ENCODE peak calls at places on chromosomes 7 and 10, in five cellular contexts. One of them, this sample, is unnamed. For H3K4me1, the result is how much of the 10 kb centered on the place peaks cover.

GRCh38 chr10:126075009-126075408 is 178.6 kb downstream of the FANK1 start:
- DNase-seq in spleen: no peak
- DNase-seq in HCT116: no peak
- DNase-seq in uterus: no peak
- DNase-seq in lower lobe of right lung: no peak
- DNase-seq in this sample: no peak

GRCh38 chr7:832968-833424 is 720 bp downstream of the SUN1 start:
- DNase-seq in spleen: peak
- DNase-seq in HCT116: no peak
- DNase-seq in uterus: no peak
- DNase-seq in lower lobe of right lung: no peak
- DNase-seq in this sample: no peak

GRCh38 chr7:40827217-40828085 is 692.6 kb downstream of the SUGCT start:
- DNase-seq in spleen: no peak
- DNase-seq in HCT116: no peak
- DNase-seq in uterus: no peak
- DNase-seq in lower lobe of right lung: no peak
- DNase-seq in this sample: no peak

GRCh38 chr10:50622497-50623298 is 1.1 kb downstream of the SGMS1 start:
- DNase-seq in spleen: peak
- DNase-seq in HCT116: no peak
- DNase-seq in uterus: peak
- DNase-seq in lower lobe of right lung: peak
- DNase-seq in this sample: peak

GRCh38 chr10:53786236-53786635 is 1013.7 kb upstream of the MBL2 start:
- DNase-seq in spleen: no peak
- DNase-seq in HCT116: no peak
- DNase-seq in uterus: no peak
- DNase-seq in lower lobe of right lung: no peak
- DNase-seq in this sample: no peak

GRCh38 chr10:37124532-37124931 is 866 bp upstream of the ANKRD30A start:
- DNase-seq in spleen: no peak
- DNase-seq in HCT116: no peak
- DNase-seq in uterus: no peak
- DNase-seq in lower lobe of right lung: no peak
- DNase-seq in this sample: no peak

GRCh38 chr10:30359373-30360206 is 10.5 kb upstream of the MTPAP start:
- DNase-seq in spleen: peak
- DNase-seq in HCT116: peak
- DNase-seq in uterus: no peak
- DNase-seq in lower lobe of right lung: peak
- DNase-seq in this sample: no peak

GRCh38 chr10:71941318-71941717 is 22.9 kb upstream of the CHST3 start:
- DNase-seq in spleen: no peak
- DNase-seq in HCT116: no peak
- DNase-seq in uterus: no peak
- DNase-seq in lower lobe of right lung: no peak
- DNase-seq in this sample: no peak

GRCh38 chr10:7649673-7650330 is 17.0 kb downstream of the ITIH5 start:
- DNase-seq in spleen: no peak
- DNase-seq in HCT116: peak
- DNase-seq in uterus: no peak
- DNase-seq in lower lobe of right lung: no peak
- DNase-seq in this sample: no peak

GRCh38 chr10:7662522-7662921 is 4.2 kb downstream of the ITIH5 start:
- DNase-seq in spleen: no peak
- DNase-seq in HCT116: no peak
- DNase-seq in uterus: no peak
- DNase-seq in lower lobe of right lung: no peak
- DNase-seq in this sample: no peak

GRCh38 chr7:47379629-47380324 is 202.1 kb downstream of the TNS3 start:
- DNase-seq in spleen: peak
- DNase-seq in HCT116: peak
- DNase-seq in uterus: peak
- DNase-seq in lower lobe of right lung: peak
- DNase-seq in this sample: peak

GRCh38 chr10:27745719-27746363 is at the start of gene MKX:
- DNase-seq in spleen: no peak
- DNase-seq in HCT116: no peak
- DNase-seq in uterus: peak
- DNase-seq in lower lobe of right lung: peak
- DNase-seq in this sample: peak

GRCh38 chr7:23183279-23184012 is 1.6 kb downstream of the NUP42 start:
- DNase-seq in spleen: no peak
- DNase-seq in HCT116: no peak
- DNase-seq in uterus: no peak
- DNase-seq in lower lobe of right lung: no peak
- DNase-seq in this sample: no peak

GRCh38 chr7:29282819-29283414 is 88.3 kb downstream of the CHN2 start:
- DNase-seq in spleen: no peak
- DNase-seq in HCT116: no peak
- DNase-seq in uterus: no peak
- DNase-seq in lower lobe of right lung: no peak
- DNase-seq in this sample: no peak

GRCh38 chr7:23490357-23491131 is 20.3 kb upstream of the IGF2BP3 start:
- DNase-seq in spleen: peak
- DNase-seq in HCT116: no peak
- DNase-seq in uterus: peak
- DNase-seq in lower lobe of right lung: peak
- DNase-seq in this sample: peak

GRCh38 chr10:119026301-119027110 is 3.0 kb upstream of the NANOS1 start:
- DNase-seq in spleen: no peak
- DNase-seq in HCT116: no peak
- DNase-seq in uterus: no peak
- DNase-seq in lower lobe of right lung: no peak
- DNase-seq in this sample: no peak

GRCh38 chr7:65907501-65908198 is 34.8 kb downstream of the VKORC1L1 start:
- DNase-seq in spleen: no peak
- DNase-seq in HCT116: no peak
- DNase-seq in uterus: no peak
- DNase-seq in lower lobe of right lung: no peak
- DNase-seq in this sample: no peak

GRCh38 chr7:41700044-41700471 is 2.8 kb downstream of the INHBA start:
- DNase-seq in spleen: no peak
- DNase-seq in HCT116: no peak
- DNase-seq in uterus: no peak
- DNase-seq in lower lobe of right lung: no peak
- DNase-seq in this sample: no peak

GRCh38 chr7:36131026-36131425 is 22.0 kb upstream of the EEPD1 start:
- DNase-seq in spleen: no peak
- DNase-seq in HCT116: no peak
- DNase-seq in uterus: no peak
- DNase-seq in lower lobe of right lung: no peak
- DNase-seq in this sample: no peak

GRCh38 chr7:93843260-93843659 is 47.3 kb downstream of the TFPI2 start:
- DNase-seq in spleen: no peak
- DNase-seq in HCT116: no peak
- DNase-seq in uterus: no peak
- DNase-seq in lower lobe of right lung: no peak
- DNase-seq in this sample: no peak

GRCh38 chr7:155961241-155962190 is 149.3 kb upstream of the SHH start:
- DNase-seq in spleen: no peak
- DNase-seq in HCT116: peak
- DNase-seq in uterus: no peak
- DNase-seq in lower lobe of right lung: peak
- DNase-seq in this sample: peak

GRCh38 chr10:21919906-21920305 is 83.6 kb downstream of the DNAJC1 start:
- DNase-seq in spleen: no peak
- DNase-seq in HCT116: no peak
- DNase-seq in uterus: no peak
- DNase-seq in lower lobe of right lung: no peak
- DNase-seq in this sample: no peak

GRCh38 chr10:12350925-12351324 is 1.6 kb downstream of the CAMK1D start:
- DNase-seq in spleen: no peak
- DNase-seq in HCT116: no peak
- DNase-seq in uterus: no peak
- DNase-seq in lower lobe of right lung: no peak
- DNase-seq in this sample: no peak

GRCh38 chr10:130871406-130871805 is 440.1 kb downstream of the TCERG1L start:
- DNase-seq in spleen: no peak
- DNase-seq in HCT116: no peak
- DNase-seq in uterus: no peak
- DNase-seq in lower lobe of right lung: no peak
- DNase-seq in this sample: no peak

GRCh38 chr7:124536156-124536762 is 229.3 kb downstream of the GPR37 start:
- DNase-seq in spleen: no peak
- DNase-seq in HCT116: no peak
- DNase-seq in uterus: no peak
- DNase-seq in lower lobe of right lung: no peak
- DNase-seq in this sample: no peak

GRCh38 chr7:135853499-135853898 is 104.9 kb upstream of the FAM180A start:
- DNase-seq in spleen: no peak
- DNase-seq in HCT116: no peak
- DNase-seq in uterus: no peak
- DNase-seq in lower lobe of right lung: no peak
- DNase-seq in this sample: no peak

GRCh38 chr7:24328050-24328449 is 44.1 kb downstream of the NPY start:
- DNase-seq in spleen: no peak
- DNase-seq in HCT116: no peak
- DNase-seq in uterus: no peak
- DNase-seq in lower lobe of right lung: peak
- DNase-seq in this sample: peak

GRCh38 chr10:25502453-25502852 is 327.7 kb downstream of the GPR158 start:
- DNase-seq in spleen: no peak
- DNase-seq in HCT116: no peak
- DNase-seq in uterus: no peak
- DNase-seq in lower lobe of right lung: no peak
- DNase-seq in this sample: no peak

GRCh38 chr10:128883126-128884060 is 583.6 kb upstream of the MGMT start:
- DNase-seq in spleen: no peak
- DNase-seq in HCT116: no peak
- DNase-seq in uterus: no peak
- DNase-seq in lower lobe of right lung: no peak
- DNase-seq in this sample: no peak

GRCh38 chr7:15515201-15515777 is 46.5 kb downstream of the AGMO start:
- DNase-seq in spleen: no peak
- DNase-seq in HCT116: no peak
- DNase-seq in uterus: no peak
- DNase-seq in lower lobe of right lung: no peak
- DNase-seq in this sample: no peak

GRCh38 chr10:34916368-34916767 is 101.3 kb upstream of the PARD3 start:
- DNase-seq in spleen: no peak
- DNase-seq in HCT116: no peak
- DNase-seq in uterus: no peak
- DNase-seq in lower lobe of right lung: no peak
- DNase-seq in this sample: no peak

GRCh38 chr7:112573302-112574039 is 92.7 kb downstream of the LSMEM1 start:
- DNase-seq in spleen: no peak
- DNase-seq in HCT116: no peak
- DNase-seq in uterus: no peak
- DNase-seq in lower lobe of right lung: no peak
- DNase-seq in this sample: no peak

DNA sequence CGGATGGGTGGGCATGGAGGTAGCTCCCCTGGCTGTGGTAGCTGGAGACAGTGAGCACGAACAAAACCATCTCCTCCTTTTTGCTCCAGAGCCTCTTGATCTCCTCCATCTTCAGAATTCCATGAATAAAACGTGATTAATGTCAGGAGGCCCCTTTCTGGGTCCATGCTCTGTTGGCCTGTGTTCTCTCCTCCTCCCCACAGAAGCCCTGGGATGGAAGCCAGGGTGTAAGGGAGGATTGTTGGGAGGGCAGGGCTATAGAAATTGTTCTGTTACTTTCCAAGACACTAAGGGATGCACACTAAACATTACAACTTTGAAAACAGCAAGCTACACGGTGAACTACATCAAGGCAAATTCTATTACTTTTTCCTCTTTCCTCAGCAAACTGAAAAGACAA is 96.3 kb downstream of the RNF216 start:
- DNase-seq in spleen: no peak
- DNase-seq in HCT116: no peak
- DNase-seq in uterus: peak
- DNase-seq in lower lobe of right lung: no peak
- DNase-seq in this sample: no peak
- H3K4me1 ChIP-seq in spleen: half or more
- H3K4me1 ChIP-seq in HCT116: under half
- H3K4me1 ChIP-seq in uterus: under half
- H3K4me1 ChIP-seq in lower lobe of right lung: half or more
- H3K4me1 ChIP-seq in this sample: under half

DNA sequence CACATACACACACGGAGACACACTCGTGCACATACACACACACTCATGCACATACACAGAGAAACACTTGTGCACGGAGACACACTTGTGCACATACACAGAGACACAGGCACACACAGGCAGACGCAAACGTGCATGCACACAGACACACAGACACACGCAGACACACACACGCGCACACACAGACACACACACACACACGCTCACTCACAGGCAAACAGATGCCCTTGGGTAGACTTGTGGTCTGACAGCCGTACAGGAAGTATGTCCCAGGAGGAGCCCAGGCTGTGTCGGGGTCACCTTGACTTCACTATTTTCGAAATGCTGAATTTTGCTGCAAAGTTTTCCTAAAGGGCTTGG is 538.0 kb downstream of the DNAJB6 start:
- DNase-seq in spleen: no peak
- DNase-seq in HCT116: no peak
- DNase-seq in uterus: no peak
- DNase-seq in lower lobe of right lung: no peak
- DNase-seq in this sample: no peak
- H3K4me3 ChIP-seq in spleen: peak
- H3K4me3 ChIP-seq in HCT116: no peak
- H3K4me3 ChIP-seq in uterus: no peak
- H3K4me3 ChIP-seq in lower lobe of right lung: no peak
- H3K4me3 ChIP-seq in this sample: no peak

GRCh38 chr10:89665302-89665701 is 20.3 kb upstream of the PANK1 start:
- DNase-seq in spleen: no peak
- DNase-seq in HCT116: no peak
- DNase-seq in uterus: no peak
- DNase-seq in lower lobe of right lung: no peak
- DNase-seq in this sample: no peak
- H3K4me1 ChIP-seq in spleen: under half
- H3K4me1 ChIP-seq in HCT116: under half
- H3K4me1 ChIP-seq in uterus: under half
- H3K4me1 ChIP-seq in lower lobe of right lung: under half
- H3K4me1 ChIP-seq in this sample: under half

GRCh38 chr7:104643587-104644217 is 315.3 kb downstream of the LHFPL3 start:
- DNase-seq in spleen: no peak
- DNase-seq in HCT116: peak
- DNase-seq in uterus: no peak
- DNase-seq in lower lobe of right lung: no peak
- DNase-seq in this sample: no peak
- H3K4me3 ChIP-seq in spleen: no peak
- H3K4me3 ChIP-seq in HCT116: no peak
- H3K4me3 ChIP-seq in uterus: no peak
- H3K4me3 ChIP-seq in lower lobe of right lung: no peak
- H3K4me3 ChIP-seq in this sample: no peak

GRCh38 chr10:79210672-79211071 is 136.6 kb upstream of the PPIF start:
- DNase-seq in spleen: no peak
- DNase-seq in HCT116: no peak
- DNase-seq in uterus: no peak
- DNase-seq in lower lobe of right lung: no peak
- DNase-seq in this sample: no peak
- H3K4me1 ChIP-seq in spleen: under half
- H3K4me1 ChIP-seq in HCT116: under half
- H3K4me1 ChIP-seq in uterus: under half
- H3K4me1 ChIP-seq in lower lobe of right lung: under half
- H3K4me1 ChIP-seq in this sample: under half

GRCh38 chr10:13788701-13789447 is 202.1 kb downstream of the PRPF18 start:
- DNase-seq in spleen: no peak
- DNase-seq in HCT116: no peak
- DNase-seq in uterus: peak
- DNase-seq in lower lobe of right lung: no peak
- DNase-seq in this sample: no peak
- H3K4me3 ChIP-seq in spleen: no peak
- H3K4me3 ChIP-seq in HCT116: no peak
- H3K4me3 ChIP-seq in uterus: no peak
- H3K4me3 ChIP-seq in lower lobe of right lung: no peak
- H3K4me3 ChIP-seq in this sample: no peak